ENCODE peak calls at places on chromosome 12, in eight cellular contexts. Y is Caki2; E is fibroblast of lung; T is brain microvascular endothelial cell; C is endothelial cell; M is cardiac fibroblast; L is PC-3; Z is activated CD4-positive, alpha-beta T cell treated with anti-CD3 and anti-CD28 coated beads for 48 hours. W is an unnamed sample.

GRCh38 chr12:26058818-26059217 is 66.0 kb downstream of the BHLHE41 start:
- DNase-seq in M (no peak), T (no peak), E (no peak), Y (no peak), Z (no peak), C (no peak), L (no peak), W (peak)

GRCh38 chr12:89507015-89507824 is 17.4 kb downstream of the GALNT4 start:
- DNase-seq in Y (peak), M (no peak), Z (no peak), T (no peak), L (no peak), C (no peak), E (no peak), W (no peak)

GRCh38 chr12:82015623-82016347 is 256.6 kb upstream of the PPFIA2 start:
- DNase-seq in E (no peak), T (no peak), M (no peak), C (no peak), L (no peak), Z (no peak), Y (peak), W (no peak)

GRCh38 chr12:13472690-13473089 is 276.2 kb downstream of the EMP1 start:
- DNase-seq in E (no peak), C (no peak), Z (no peak), L (peak), M (no peak), Y (no peak), T (peak), W (peak)

GRCh38 chr12:94988471-94988870 is 15.0 kb downstream of the NDUFA12 start:
- DNase-seq in C (no peak), Y (no peak), Z (no peak), L (no peak), T (no peak), E (no peak), M (no peak), W (no peak)

GRCh38 chr12:87929346-87929745 is 99.9 kb downstream of the C12orf50 start:
- DNase-seq in C (no peak), Z (no peak), T (no peak), M (no peak), L (no peak), Y (no peak), E (no peak), W (no peak)

GRCh38 chr12:57560516-57560915 is 10.7 kb downstream of the KIF5A start:
- DNase-seq in C (no peak), Y (no peak), Z (no peak), E (no peak), L (no peak), T (no peak), M (no peak), W (no peak)

GRCh38 chr12:76764856-76765255 is 941 bp downstream of the ZDHHC17 start:
- DNase-seq in L (peak), Y (peak), T (peak), E (peak), C (no peak), M (peak), Z (no peak), W (no peak)

GRCh38 chr12:31591308-31591901 is 469 bp upstream of the DENND5B start:
- DNase-seq in C (peak), Z (no peak), Y (peak), L (peak), T (no peak), M (peak), E (peak), W (no peak)

GRCh38 chr12:67042697-67043131 is 226.4 kb upstream of the CAND1 start:
- DNase-seq in Y (peak), Z (no peak), E (peak), C (no peak), T (peak), L (peak), M (peak), W (peak)

GRCh38 chr12:48995061-48995879 is 3.9 kb downstream of the DDN start:
- DNase-seq in C (peak), Z (peak), L (peak), E (peak), M (peak), Y (peak), T (peak), W (peak)

GRCh38 chr12:25715147-25715546 is 162.1 kb upstream of the LMNTD1 start:
- DNase-seq in L (no peak), T (no peak), Z (no peak), M (peak), E (peak), C (no peak), Y (no peak), W (no peak)

GRCh38 chr12:52601671-52602070 is 408 bp upstream of the KRT72 start:
- DNase-seq in L (no peak), T (no peak), E (no peak), M (no peak), C (no peak), Y (no peak), Z (no peak), W (no peak)

GRCh38 chr12:62758216-62758615 is 176.7 kb downstream of the PPM1H start:
- DNase-seq in Z (no peak), C (no peak), T (peak), E (peak), L (peak), Y (peak), M (no peak), W (no peak)

GRCh38 chr12:120844297-120844696 is 59.9 kb downstream of the SPPL3 start:
- DNase-seq in T (no peak), E (no peak), Z (no peak), L (no peak), M (no peak), C (no peak), Y (no peak), W (no peak)

GRCh38 chr12:103348935-103349334 is 146.8 kb downstream of the C12orf42 start:
- DNase-seq in Z (no peak), M (no peak), L (no peak), T (no peak), Y (no peak), E (no peak), C (no peak), W (no peak)

GRCh38 chr12:88303335-88303734 is 161.2 kb downstream of the TMTC3 start:
- DNase-seq in Y (no peak), L (no peak), T (no peak), Z (no peak), M (no peak), C (no peak), E (no peak), W (no peak)

GRCh38 chr12:31323466-31324115 is 2.4 kb downstream of the SINHCAF start:
- DNase-seq in T (no peak), C (no peak), M (peak), Z (peak), L (no peak), E (peak), Y (no peak), W (no peak)

GRCh38 chr12:51714666-51715065 is 123.6 kb downstream of the SCN8A start:
- DNase-seq in C (no peak), Z (no peak), E (no peak), Y (no peak), L (peak), T (no peak), M (no peak), W (peak)

W was measured in NCI-H226.